ENCODE peak calls at places on chromosome 2, in nine cellular contexts. D, R, K, Q, P, M, Y, C and F are unnamed samples.

GRCh38 chr2:201175971-201176570 is 6.9 kb upstream of the CASP10 start:
- DNase-seq in D (no peak), R (no peak), K (no peak), Q (no peak), P (no peak), M (peak; percentile 27), Y (no peak), C (no peak), F (no peak)

GRCh38 chr2:186135697-186136096 is 350.4 kb upstream of the ZC3H15 start:
- DNase-seq in D (no peak), R (no peak), K (peak; percentile 3), Q (no peak), P (peak; percentile 8), M (no peak), Y (no peak), C (no peak), F (no peak)

GRCh38 chr2:13193075-13193474 is 476.3 kb downstream of the TRIB2 start:
- DNase-seq in D (no peak), R (no peak), K (peak; percentile 13), Q (no peak), P (peak; percentile 9), M (no peak), Y (peak; percentile 2), C (no peak), F (peak; percentile 6)

GRCh38 chr2:2698182-2699116 is 367.4 kb upstream of the MYT1L start:
- DNase-seq in D (no peak), R (no peak), K (no peak), Q (peak; percentile 51), P (no peak), M (no peak), Y (peak; percentile 37), C (no peak), F (no peak)

GRCh38 chr2:99707592-99707991 is 217.8 kb upstream of the REV1 start:
- DNase-seq in D (no peak), R (no peak), K (peak; percentile 76), Q (no peak), P (peak; percentile 52), M (no peak), Y (no peak), C (no peak), F (no peak)

GRCh38 chr2:216777637-216778273 is 82.1 kb downstream of the TNP1 start:
- DNase-seq in D (no peak), R (no peak), K (peak; percentile 49), Q (peak; percentile 72), P (peak; percentile 77), M (no peak), Y (peak; percentile 64), C (no peak), F (peak; percentile 43)

GRCh38 chr2:79670198-79670597 is 157.3 kb downstream of the CTNNA2 start:
- DNase-seq in D (no peak), R (no peak), K (no peak), Q (no peak), P (peak; percentile 30), M (no peak), Y (no peak), C (no peak), F (no peak)

GRCh38 chr2:181784556-181784955 is 104.2 kb upstream of the NEUROD1 start:
- DNase-seq in D (no peak), R (no peak), K (peak; percentile 68), Q (no peak), P (peak; percentile 47), M (no peak), Y (no peak), C (no peak), F (no peak)

GRCh38 chr2:173752152-173752551 is 213.0 kb downstream of the SP3 start:
- DNase-seq in D (no peak), R (no peak), K (no peak), Q (no peak), P (no peak), M (no peak), Y (peak; percentile 53), C (no peak), F (no peak)

GRCh38 chr2:203583696-203584095 is 48.6 kb upstream of the RAPH1 start:
- DNase-seq in D (no peak), R (no peak), K (peak; percentile 76), Q (no peak), P (peak; percentile 63), M (peak; percentile 19), Y (peak; percentile 81), C (no peak), F (no peak)

GRCh38 chr2:130837811-130838565 is 1.3 kb downstream of the ARHGEF4 start:
- DNase-seq in D (no peak), R (no peak), K (no peak), Q (no peak), P (no peak), M (no peak), Y (no peak), C (no peak), F (no peak)

GRCh38 chr2:67660871-67661270 is 263.7 kb downstream of the ETAA1 start:
- DNase-seq in D (no peak), R (no peak), K (peak; percentile 51), Q (no peak), P (no peak), M (no peak), Y (no peak), C (no peak), F (no peak)

GRCh38 chr2:16425462-16426336 is 239.9 kb downstream of the CYRIA start:
- DNase-seq in D (no peak), R (peak; percentile 10), K (no peak), Q (no peak), P (no peak), M (peak; percentile 46), Y (no peak), C (no peak), F (no peak)

GRCh38 chr2:182066439-182067061 is 80.9 kb downstream of the PPP1R1C start:
- DNase-seq in D (no peak), R (no peak), K (peak; percentile 99), Q (no peak), P (peak; percentile 87), M (no peak), Y (no peak), C (no peak), F (no peak)

GRCh38 chr2:215982465-215982875 is 30.9 kb downstream of the MREG start:
- DNase-seq in D (no peak), R (no peak), K (peak; percentile 85), Q (no peak), P (no peak), M (no peak), Y (no peak), C (no peak), F (no peak)

GRCh38 chr2:96692094-96692971 is 47.5 kb downstream of the LMAN2L start:
- DNase-seq in D (no peak), R (no peak), K (no peak), Q (no peak), P (no peak), M (no peak), Y (no peak), C (no peak), F (no peak)

GRCh38 chr2:240594511-240595380 is 8.2 kb downstream of the CAPN10 start:
- DNase-seq in D (peak; percentile 8), R (no peak), K (no peak), Q (no peak), P (no peak), M (peak; percentile 4), Y (no peak), C (no peak), F (no peak)

GRCh38 chr2:151363709-151364108 is 6.3 kb downstream of the TNFAIP6 start:
- DNase-seq in D (no peak), R (no peak), K (no peak), Q (no peak), P (no peak), M (no peak), Y (no peak), C (no peak), F (peak; percentile 63)

GRCh38 chr2:191815010-191815409 is 31.9 kb downstream of the CAVIN2 start:
- DNase-seq in D (no peak), R (no peak), K (no peak), Q (no peak), P (no peak), M (no peak), Y (no peak), C (no peak), F (no peak)
- H3K27ac ChIP-seq in D (no peak overlapping the region), R (no peak overlapping the region), K (no peak overlapping the region), Q (no peak overlapping the region), P (no peak overlapping the region), M (no peak overlapping the region), Y (no peak overlapping the region), C (no peak overlapping the region), F (no peak overlapping the region)

GRCh38 chr2:64374686-64375085 is 79.3 kb upstream of the LGALSL start:
- DNase-seq in D (peak; percentile 33), R (peak; percentile 16), K (no peak), Q (no peak), P (no peak), M (no peak), Y (no peak), C (no peak), F (no peak)

GRCh38 chr2:64367868-64368267 is 86.1 kb upstream of the LGALSL start:
- DNase-seq in D (no peak), R (no peak), K (no peak), Q (no peak), P (no peak), M (no peak), Y (no peak), C (no peak), F (no peak)

GRCh38 chr2:64371727-64372126 is 82.2 kb upstream of the LGALSL start:
- DNase-seq in D (no peak), R (no peak), K (no peak), Q (no peak), P (no peak), M (no peak), Y (no peak), C (no peak), F (no peak)

GRCh38 chr2:64367444-64367843 is 86.5 kb upstream of the LGALSL start:
- DNase-seq in D (no peak), R (no peak), K (no peak), Q (no peak), P (no peak), M (no peak), Y (no peak), C (no peak), F (no peak)

DNA sequence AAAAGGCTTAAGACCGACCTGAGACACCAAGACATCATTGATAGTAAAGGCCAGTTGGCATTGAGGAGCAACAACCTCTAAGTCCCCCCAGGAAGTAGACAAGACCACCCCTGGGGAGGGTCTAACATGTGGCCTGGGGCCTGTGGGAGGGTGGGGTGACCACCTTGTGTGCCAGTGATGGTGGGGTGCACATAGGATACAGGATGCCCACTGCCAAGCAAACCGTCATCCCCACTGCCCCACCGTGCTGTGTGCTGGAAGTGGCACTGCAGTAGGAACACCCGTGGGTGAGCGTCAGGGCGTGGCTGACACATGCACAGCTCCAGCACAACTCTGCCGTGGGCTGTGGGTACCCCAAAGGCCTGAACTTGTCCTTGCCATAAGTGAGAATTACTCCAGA is 84.3 kb upstream of the LGALSL start:
- DNase-seq in D (no peak), R (no peak), K (no peak), Q (no peak), P (no peak), M (no peak), Y (no peak), C (no peak), F (no peak)
- H3K27ac ChIP-seq in D (no peak overlapping the region), R (no peak overlapping the region), K (no peak overlapping the region), Q (no peak overlapping the region), P (no peak overlapping the region), M (no peak overlapping the region), Y (no peak overlapping the region), C (no peak overlapping the region), F (no peak overlapping the region)

GRCh38 chr2:113138428-113139322 is 11.3 kb downstream of the IL1RN start:
- DNase-seq in D (no peak), R (no peak), K (peak; percentile 66), Q (peak; percentile 78), P (peak; percentile 69), M (no peak), Y (peak; percentile 83), C (peak; percentile 41), F (peak; percentile 62)
- H3K27ac ChIP-seq in D (no peak overlapping the region), R (no peak overlapping the region), K (no peak overlapping the region), Q (no peak overlapping the region), P (no peak overlapping the region), M (peak overlapping the region; percentile 31), Y (no peak overlapping the region), C (no peak overlapping the region), F (no peak overlapping the region)

GRCh38 chr2:224927671-224928173 is 114.5 kb downstream of the DOCK10 start:
- DNase-seq in D (no peak), R (no peak), K (peak; percentile 89), Q (no peak), P (peak; percentile 33), M (peak; percentile 49), Y (no peak), C (peak; percentile 50), F (peak; percentile 61)
- H3K27ac ChIP-seq in D (no peak overlapping the region), R (no peak overlapping the region), K (peak overlapping the region; percentile 62), Q (no peak overlapping the region), P (peak overlapping the region; percentile 18), M (peak overlapping the region; percentile 55), Y (no peak overlapping the region), C (peak overlapping the region; percentile 84), F (peak overlapping the region; percentile 13)